ENCODE peak calls at places on chromosomes 4 and X, in four cellular contexts. F, A, W and R are unnamed samples.

GRCh38 chrX:100685284-100685996 is 41.4 kb downstream of the SRPX2 start:
- DNase-seq in A (peak; percentile 53), F (peak; percentile 69), W (peak; percentile 65), R (peak; percentile 67)

GRCh38 chr4:96150501-96150900 is 310.6 kb downstream of the PDHA2 start:
- DNase-seq in F (no peak), A (no peak), W (no peak), R (no peak)

GRCh38 chr4:2436301-2436700 is 17.5 kb downstream of the CFAP99 start:
- DNase-seq in A (no peak), F (no peak), W (peak; percentile 86), R (no peak)

GRCh38 chr4:98474408-98474844 is 184.0 kb downstream of the TSPAN5 start:
- DNase-seq in A (no peak), F (no peak), W (no peak), R (no peak)

GRCh38 chrX:151153086-151153485 is 23.3 kb upstream of the GPR50 start:
- DNase-seq in F (no peak), W (no peak), A (no peak), R (peak; percentile 63)

GRCh38 chr4:30837131-30837539 is 117.0 kb downstream of the PCDH7 start:
- DNase-seq in F (no peak), A (no peak), W (no peak), R (no peak)

GRCh38 chrX:24203072-24203808 is 53.7 kb downstream of the ZFX start:
- DNase-seq in W (no peak), A (no peak), F (no peak), R (no peak)

GRCh38 chr4:179353791-179354190 is 1911.6 kb upstream of the AGA start:
- DNase-seq in W (no peak), F (no peak), A (no peak), R (no peak)

GRCh38 chr4:172042714-172043114 is 229.5 kb downstream of the GALNTL6 start:
- DNase-seq in A (no peak), F (peak; percentile 6), W (no peak), R (no peak)

GRCh38 chr4:38160487-38161207 is 200.4 kb downstream of the PTTG2 start:
- DNase-seq in F (peak; percentile 23), W (no peak), A (peak; percentile 69), R (no peak)

GRCh38 chrX:39613508-39613921 is 484.2 kb downstream of the BCOR start:
- DNase-seq in F (no peak), A (no peak), W (peak; percentile 67), R (peak; percentile 46)

GRCh38 chr4:55303818-55304217 is 42.2 kb upstream of the SRD5A3 start:
- DNase-seq in W (no peak), A (no peak), F (no peak), R (no peak)

GRCh38 chrX:39894626-39895025 is 203.1 kb downstream of the BCOR start:
- DNase-seq in F (no peak), A (no peak), W (no peak), R (no peak)

GRCh38 chrX:48945517-48946348 is 11.7 kb downstream of the OTUD5 start:
- DNase-seq in A (no peak), W (peak; percentile 75), F (peak; percentile 39), R (peak; percentile 49)

DNA sequence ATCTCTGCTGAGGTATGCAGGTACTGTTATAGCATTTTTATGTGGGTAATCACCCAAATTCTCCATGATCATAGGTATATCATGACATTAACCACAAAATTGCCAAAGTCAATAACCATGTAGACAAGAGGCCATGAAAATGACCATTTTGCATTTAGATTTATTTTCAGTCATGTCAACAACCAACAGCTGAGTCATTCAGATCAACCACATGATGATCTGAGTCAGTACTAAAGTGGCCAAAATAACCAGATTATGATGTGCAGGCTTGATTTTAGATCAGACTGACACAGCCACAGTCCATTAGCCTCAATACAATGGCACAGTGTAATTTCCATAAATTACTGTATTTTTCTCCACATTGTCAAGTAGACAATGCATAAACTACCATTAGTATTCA is 240.5 kb downstream of the GRIA3 start:
- DNase-seq in W (no peak), F (no peak), A (peak; percentile 52), R (no peak)
- TF ChIP-seq USF1 in W (no peak), F (no peak), A (no peak), R (no peak)

GRCh38 chr4:158018090-158018808 is 154.6 kb downstream of the GASK1B start:
- DNase-seq in W (no peak), F (no peak), A (no peak), R (no peak)

GRCh38 chr4:158018831-158019230 is 154.0 kb downstream of the GASK1B start:
- DNase-seq in W (no peak), F (no peak), A (no peak), R (no peak)

GRCh38 chr4:158020734-158021346 is 152.0 kb downstream of the GASK1B start:
- DNase-seq in F (no peak), A (no peak), W (no peak), R (no peak)

GRCh38 chr4:158016511-158016910 is 156.3 kb downstream of the GASK1B start:
- DNase-seq in A (no peak), F (no peak), W (no peak), R (no peak)

GRCh38 chr4:158020175-158020574 is 152.7 kb downstream of the GASK1B start:
- DNase-seq in F (no peak), A (no peak), W (no peak), R (no peak)
- TF ChIP-seq USF1 in F (no peak), A (no peak), W (no peak), R (no peak)

DNA sequence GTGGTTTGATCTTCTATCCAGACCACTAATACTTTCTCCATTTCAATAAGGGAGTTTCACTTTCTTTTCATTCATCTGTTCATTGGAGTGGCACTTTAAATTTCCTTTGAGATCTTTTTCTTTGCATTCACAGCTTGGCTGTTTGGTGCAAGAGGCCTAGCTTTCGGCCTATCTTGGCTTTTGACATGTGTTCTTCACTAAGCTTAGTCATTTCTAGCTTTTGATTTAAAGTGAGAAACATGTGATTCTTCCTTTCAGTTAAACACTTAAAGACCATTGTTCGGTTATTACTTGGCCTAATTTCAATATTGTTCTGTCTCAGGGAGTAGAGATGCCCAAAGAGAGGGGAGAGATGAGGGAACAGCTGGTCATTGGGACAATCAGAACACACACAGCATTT is 24.3 kb downstream of the CXCL13 start:
- DNase-seq in W (no peak), F (no peak), A (no peak), R (no peak)
- TF ChIP-seq USF1 in W (no peak), F (no peak), A (no peak), R (no peak)

DNA sequence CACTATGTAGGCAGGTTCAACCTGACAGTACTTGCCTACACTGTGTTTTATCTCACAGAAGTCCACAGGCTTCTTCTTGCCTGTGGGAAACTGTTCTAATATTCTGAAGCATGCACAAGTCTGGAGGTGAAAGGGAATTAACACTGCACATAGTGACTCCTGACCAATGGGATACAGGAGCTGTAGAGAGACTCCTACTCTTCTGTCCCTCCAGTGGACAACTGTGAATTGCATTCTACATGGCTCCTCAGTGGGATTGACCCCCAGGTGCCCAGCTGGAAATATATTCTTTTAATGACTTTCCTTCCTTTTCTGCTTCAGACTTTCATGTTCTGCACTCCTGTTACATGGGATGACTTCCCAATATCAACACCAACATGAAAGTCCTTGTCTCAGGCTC is 8.2 kb upstream of the YIPF6 start:
- DNase-seq in F (peak; percentile 23), W (peak; percentile 59), A (no peak), R (no peak)
- TF ChIP-seq USF1 in F (no peak), W (no peak), A (no peak), R (no peak)